ENCODE peak calls at places on chromosome 21, in nine cellular contexts. One of them, this sample, is unnamed.

GRCh38 chr21:36211660-36212512 is 55.3 kb downstream of the DOP1B start:
- DNase-seq in stomach: no peak
- DNase-seq in dorsolateral prefrontal cortex: no peak
- DNase-seq in effector memory CD4-positive, alpha-beta T cell: no peak
- DNase-seq in transverse colon: no peak
- DNase-seq in CD4-positive, alpha-beta T cell: no peak
- DNase-seq in fibroblast of lung: peak
- DNase-seq in CD4-positive, alpha-beta memory T cell: no peak
- DNase-seq in upper lobe of left lung: no peak
- DNase-seq in this sample: no peak

GRCh38 chr21:38343691-38344090 is 86.9 kb downstream of the KCNJ15 start:
- DNase-seq in stomach: peak
- DNase-seq in dorsolateral prefrontal cortex: no peak
- DNase-seq in effector memory CD4-positive, alpha-beta T cell: no peak
- DNase-seq in transverse colon: no peak
- DNase-seq in CD4-positive, alpha-beta T cell: no peak
- DNase-seq in fibroblast of lung: peak
- DNase-seq in CD4-positive, alpha-beta memory T cell: no peak
- DNase-seq in upper lobe of left lung: peak
- DNase-seq in this sample: no peak

GRCh38 chr21:33265664-33266049 is 510 bp upstream of the IL10RB start:
- DNase-seq in stomach: peak
- DNase-seq in dorsolateral prefrontal cortex: no peak
- DNase-seq in effector memory CD4-positive, alpha-beta T cell: no peak
- DNase-seq in transverse colon: peak
- DNase-seq in CD4-positive, alpha-beta T cell: no peak
- DNase-seq in fibroblast of lung: no peak
- DNase-seq in CD4-positive, alpha-beta memory T cell: peak
- DNase-seq in upper lobe of left lung: peak
- DNase-seq in this sample: no peak

GRCh38 chr21:20551939-20552338 is 446.3 kb upstream of the NCAM2 start:
- DNase-seq in stomach: no peak
- DNase-seq in dorsolateral prefrontal cortex: no peak
- DNase-seq in effector memory CD4-positive, alpha-beta T cell: no peak
- DNase-seq in transverse colon: no peak
- DNase-seq in CD4-positive, alpha-beta T cell: no peak
- DNase-seq in fibroblast of lung: no peak
- DNase-seq in CD4-positive, alpha-beta memory T cell: no peak
- DNase-seq in upper lobe of left lung: no peak
- DNase-seq in this sample: no peak

GRCh38 chr21:31731112-31731801 is 661 bp downstream of the SCAF4 start:
- DNase-seq in stomach: peak
- DNase-seq in dorsolateral prefrontal cortex: no peak
- DNase-seq in effector memory CD4-positive, alpha-beta T cell: peak
- DNase-seq in transverse colon: peak
- DNase-seq in CD4-positive, alpha-beta T cell: peak
- DNase-seq in fibroblast of lung: peak
- DNase-seq in CD4-positive, alpha-beta memory T cell: peak
- DNase-seq in upper lobe of left lung: peak
- DNase-seq in this sample: peak

GRCh38 chr21:27807596-27807995 is 840.7 kb upstream of the ADAMTS5 start:
- DNase-seq in stomach: no peak
- DNase-seq in dorsolateral prefrontal cortex: no peak
- DNase-seq in effector memory CD4-positive, alpha-beta T cell: no peak
- DNase-seq in transverse colon: no peak
- DNase-seq in CD4-positive, alpha-beta T cell: no peak
- DNase-seq in fibroblast of lung: no peak
- DNase-seq in CD4-positive, alpha-beta memory T cell: no peak
- DNase-seq in upper lobe of left lung: no peak
- DNase-seq in this sample: no peak

GRCh38 chr21:15443740-15444117 is 286.1 kb upstream of the USP25 start:
- DNase-seq in stomach: no peak
- DNase-seq in dorsolateral prefrontal cortex: no peak
- DNase-seq in effector memory CD4-positive, alpha-beta T cell: no peak
- DNase-seq in transverse colon: no peak
- DNase-seq in CD4-positive, alpha-beta T cell: no peak
- DNase-seq in fibroblast of lung: no peak
- DNase-seq in CD4-positive, alpha-beta memory T cell: no peak
- DNase-seq in upper lobe of left lung: no peak
- DNase-seq in this sample: no peak

GRCh38 chr21:30083120-30083945 is 83.3 kb downstream of the CLDN17 start:
- DNase-seq in stomach: no peak
- DNase-seq in dorsolateral prefrontal cortex: no peak
- DNase-seq in effector memory CD4-positive, alpha-beta T cell: no peak
- DNase-seq in transverse colon: no peak
- DNase-seq in CD4-positive, alpha-beta T cell: no peak
- DNase-seq in fibroblast of lung: no peak
- DNase-seq in CD4-positive, alpha-beta memory T cell: no peak
- DNase-seq in upper lobe of left lung: no peak
- DNase-seq in this sample: no peak

GRCh38 chr21:15788847-15789548 is 59.2 kb downstream of the USP25 start:
- DNase-seq in stomach: no peak
- DNase-seq in dorsolateral prefrontal cortex: no peak
- DNase-seq in effector memory CD4-positive, alpha-beta T cell: no peak
- DNase-seq in transverse colon: no peak
- DNase-seq in CD4-positive, alpha-beta T cell: no peak
- DNase-seq in fibroblast of lung: peak
- DNase-seq in CD4-positive, alpha-beta memory T cell: no peak
- DNase-seq in upper lobe of left lung: no peak
- DNase-seq in this sample: no peak

GRCh38 chr21:33286600-33287456 is 20.7 kb downstream of the IL10RB start:
- DNase-seq in stomach: peak
- DNase-seq in dorsolateral prefrontal cortex: no peak
- DNase-seq in effector memory CD4-positive, alpha-beta T cell: no peak
- DNase-seq in transverse colon: peak
- DNase-seq in CD4-positive, alpha-beta T cell: no peak
- DNase-seq in fibroblast of lung: peak
- DNase-seq in CD4-positive, alpha-beta memory T cell: no peak
- DNase-seq in upper lobe of left lung: peak
- DNase-seq in this sample: no peak

GRCh38 chr21:28516011-28516410 is 476.7 kb downstream of the LTN1 start:
- DNase-seq in stomach: no peak
- DNase-seq in dorsolateral prefrontal cortex: no peak
- DNase-seq in effector memory CD4-positive, alpha-beta T cell: no peak
- DNase-seq in transverse colon: no peak
- DNase-seq in CD4-positive, alpha-beta T cell: no peak
- DNase-seq in fibroblast of lung: no peak
- DNase-seq in CD4-positive, alpha-beta memory T cell: no peak
- DNase-seq in upper lobe of left lung: no peak
- DNase-seq in this sample: no peak

GRCh38 chr21:29096619-29097018 is 23.2 kb upstream of the CCT8 start:
- DNase-seq in stomach: no peak
- DNase-seq in dorsolateral prefrontal cortex: no peak
- DNase-seq in effector memory CD4-positive, alpha-beta T cell: no peak
- DNase-seq in transverse colon: no peak
- DNase-seq in CD4-positive, alpha-beta T cell: no peak
- DNase-seq in fibroblast of lung: no peak
- DNase-seq in CD4-positive, alpha-beta memory T cell: no peak
- DNase-seq in upper lobe of left lung: no peak
- DNase-seq in this sample: no peak

GRCh38 chr21:34974162-34974981 is 74.7 kb downstream of the RUNX1 start:
- DNase-seq in stomach: no peak
- DNase-seq in dorsolateral prefrontal cortex: no peak
- DNase-seq in effector memory CD4-positive, alpha-beta T cell: peak
- DNase-seq in transverse colon: no peak
- DNase-seq in CD4-positive, alpha-beta T cell: peak
- DNase-seq in fibroblast of lung: no peak
- DNase-seq in CD4-positive, alpha-beta memory T cell: peak
- DNase-seq in upper lobe of left lung: no peak
- DNase-seq in this sample: no peak

GRCh38 chr21:35127851-35128250 is 78.7 kb upstream of the RUNX1 start:
- DNase-seq in stomach: no peak
- DNase-seq in dorsolateral prefrontal cortex: no peak
- DNase-seq in effector memory CD4-positive, alpha-beta T cell: no peak
- DNase-seq in transverse colon: no peak
- DNase-seq in CD4-positive, alpha-beta T cell: no peak
- DNase-seq in fibroblast of lung: peak
- DNase-seq in CD4-positive, alpha-beta memory T cell: no peak
- DNase-seq in upper lobe of left lung: no peak
- DNase-seq in this sample: no peak

DNA sequence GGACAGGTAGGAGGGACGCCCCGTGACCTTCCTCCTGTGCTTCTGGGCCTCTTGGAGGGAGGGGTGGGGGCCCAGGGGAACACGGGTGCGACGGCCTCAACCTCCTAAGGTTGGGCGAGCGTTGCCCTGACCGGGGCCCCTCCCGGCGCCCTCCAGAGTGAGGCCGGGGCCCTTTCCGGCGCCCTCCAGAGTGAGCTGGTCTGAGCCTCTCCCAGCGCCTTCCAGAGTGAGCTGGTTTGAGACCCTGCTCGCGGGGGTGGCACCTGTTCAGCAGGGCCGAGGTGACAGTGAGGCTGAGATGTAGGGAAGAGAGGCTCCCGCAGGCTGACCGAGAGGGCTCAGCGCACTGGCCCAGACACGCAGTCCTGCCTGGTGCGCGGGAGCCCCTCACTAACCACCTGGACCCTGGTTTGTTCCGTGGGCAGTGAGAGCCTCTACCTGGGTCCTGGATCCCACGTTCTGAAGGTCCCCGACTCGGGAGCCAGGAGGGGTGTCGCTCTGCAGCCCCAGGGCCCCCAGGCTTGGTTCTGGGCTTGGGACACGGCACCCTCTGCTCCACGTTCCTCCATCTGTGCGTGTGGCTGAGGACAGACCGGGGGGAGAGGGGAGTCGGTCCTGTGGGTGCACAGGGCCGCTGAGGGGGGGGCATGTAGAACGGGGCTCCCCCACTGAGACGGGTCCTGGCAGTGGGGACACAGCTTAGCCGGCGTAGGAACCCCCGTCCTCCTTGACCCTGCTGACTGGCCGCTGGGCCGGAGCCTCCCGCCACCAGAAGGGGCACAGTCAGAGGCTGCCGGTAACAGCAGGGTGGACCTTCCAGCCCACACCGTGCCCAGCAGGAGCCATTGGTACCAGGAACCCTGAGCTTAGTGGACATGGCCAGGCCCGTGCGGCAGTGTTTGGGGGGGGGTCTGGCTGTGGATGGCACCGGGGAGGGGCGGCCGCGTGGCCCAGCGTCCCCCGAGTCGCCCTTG is 1.5 kb downstream of the COL6A1 start:
- DNase-seq in stomach: no peak
- DNase-seq in dorsolateral prefrontal cortex: peak
- DNase-seq in effector memory CD4-positive, alpha-beta T cell: no peak
- DNase-seq in transverse colon: peak
- DNase-seq in CD4-positive, alpha-beta T cell: peak
- DNase-seq in fibroblast of lung: no peak
- DNase-seq in CD4-positive, alpha-beta memory T cell: no peak
- DNase-seq in upper lobe of left lung: no peak
- DNase-seq in this sample: no peak
- H3K27ac ChIP-seq in stomach: peak
- H3K27ac ChIP-seq in dorsolateral prefrontal cortex: no peak
- H3K27ac ChIP-seq in effector memory CD4-positive, alpha-beta T cell: no peak
- H3K27ac ChIP-seq in transverse colon: peak
- H3K27ac ChIP-seq in CD4-positive, alpha-beta T cell: no peak
- H3K27ac ChIP-seq in fibroblast of lung: peak
- H3K27ac ChIP-seq in CD4-positive, alpha-beta memory T cell: no peak
- H3K27ac ChIP-seq in upper lobe of left lung: peak
- H3K27ac ChIP-seq in this sample: no peak

GRCh38 chr21:39503138-39503762 is 51.5 kb downstream of the SH3BGR start:
- DNase-seq in stomach: no peak
- DNase-seq in dorsolateral prefrontal cortex: no peak
- DNase-seq in effector memory CD4-positive, alpha-beta T cell: no peak
- DNase-seq in transverse colon: no peak
- DNase-seq in CD4-positive, alpha-beta T cell: no peak
- DNase-seq in fibroblast of lung: no peak
- DNase-seq in CD4-positive, alpha-beta memory T cell: no peak
- DNase-seq in upper lobe of left lung: no peak
- DNase-seq in this sample: no peak
- H3K27ac ChIP-seq in stomach: no peak
- H3K27ac ChIP-seq in dorsolateral prefrontal cortex: no peak
- H3K27ac ChIP-seq in effector memory CD4-positive, alpha-beta T cell: no peak
- H3K27ac ChIP-seq in transverse colon: no peak
- H3K27ac ChIP-seq in CD4-positive, alpha-beta T cell: no peak
- H3K27ac ChIP-seq in fibroblast of lung: no peak
- H3K27ac ChIP-seq in CD4-positive, alpha-beta memory T cell: no peak
- H3K27ac ChIP-seq in upper lobe of left lung: no peak
- H3K27ac ChIP-seq in this sample: no peak

GRCh38 chr21:45601551-45601950 is 42.0 kb upstream of the PCBP3 start:
- DNase-seq in stomach: no peak
- DNase-seq in dorsolateral prefrontal cortex: peak
- DNase-seq in effector memory CD4-positive, alpha-beta T cell: no peak
- DNase-seq in transverse colon: no peak
- DNase-seq in CD4-positive, alpha-beta T cell: no peak
- DNase-seq in fibroblast of lung: no peak
- DNase-seq in CD4-positive, alpha-beta memory T cell: no peak
- DNase-seq in upper lobe of left lung: no peak
- DNase-seq in this sample: no peak

GRCh38 chr21:45598666-45599065 is 44.9 kb upstream of the PCBP3 start:
- DNase-seq in stomach: no peak
- DNase-seq in dorsolateral prefrontal cortex: peak
- DNase-seq in effector memory CD4-positive, alpha-beta T cell: no peak
- DNase-seq in transverse colon: no peak
- DNase-seq in CD4-positive, alpha-beta T cell: no peak
- DNase-seq in fibroblast of lung: no peak
- DNase-seq in CD4-positive, alpha-beta memory T cell: no peak
- DNase-seq in upper lobe of left lung: no peak
- DNase-seq in this sample: no peak

GRCh38 chr21:45602106-45602505 is 41.4 kb upstream of the PCBP3 start:
- DNase-seq in stomach: no peak
- DNase-seq in dorsolateral prefrontal cortex: peak
- DNase-seq in effector memory CD4-positive, alpha-beta T cell: no peak
- DNase-seq in transverse colon: no peak
- DNase-seq in CD4-positive, alpha-beta T cell: no peak
- DNase-seq in fibroblast of lung: no peak
- DNase-seq in CD4-positive, alpha-beta memory T cell: no peak
- DNase-seq in upper lobe of left lung: peak
- DNase-seq in this sample: no peak

GRCh38 chr21:45599146-45599581 is 44.4 kb upstream of the PCBP3 start:
- DNase-seq in stomach: no peak
- DNase-seq in dorsolateral prefrontal cortex: no peak
- DNase-seq in effector memory CD4-positive, alpha-beta T cell: no peak
- DNase-seq in transverse colon: no peak
- DNase-seq in CD4-positive, alpha-beta T cell: no peak
- DNase-seq in fibroblast of lung: no peak
- DNase-seq in CD4-positive, alpha-beta memory T cell: no peak
- DNase-seq in upper lobe of left lung: no peak
- DNase-seq in this sample: no peak

DNA sequence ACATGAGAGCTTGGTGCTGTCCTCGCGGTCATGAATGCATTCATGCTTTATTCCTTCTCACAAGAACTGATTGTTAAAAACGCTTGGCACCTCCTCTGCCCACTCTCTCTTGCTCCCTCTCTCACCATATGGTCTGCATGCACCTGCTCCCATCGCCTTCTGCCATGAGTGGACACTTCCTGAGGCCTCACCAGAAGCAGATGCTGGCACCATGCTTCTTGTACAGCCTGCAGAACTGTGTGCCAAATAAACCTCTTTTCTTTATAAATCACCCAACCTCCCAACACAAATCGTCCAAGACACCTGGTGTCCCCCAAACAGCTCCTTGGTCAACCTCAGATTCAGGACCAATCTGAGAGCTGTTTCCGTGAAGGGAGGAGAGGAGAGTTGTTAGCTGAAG is 43.3 kb upstream of the PCBP3 start:
- DNase-seq in stomach: no peak
- DNase-seq in dorsolateral prefrontal cortex: no peak
- DNase-seq in effector memory CD4-positive, alpha-beta T cell: no peak
- DNase-seq in transverse colon: no peak
- DNase-seq in CD4-positive, alpha-beta T cell: no peak
- DNase-seq in fibroblast of lung: no peak
- DNase-seq in CD4-positive, alpha-beta memory T cell: no peak
- DNase-seq in upper lobe of left lung: no peak
- DNase-seq in this sample: no peak
- H3K27ac ChIP-seq in stomach: no peak
- H3K27ac ChIP-seq in dorsolateral prefrontal cortex: no peak
- H3K27ac ChIP-seq in effector memory CD4-positive, alpha-beta T cell: no peak
- H3K27ac ChIP-seq in transverse colon: no peak
- H3K27ac ChIP-seq in CD4-positive, alpha-beta T cell: no peak
- H3K27ac ChIP-seq in fibroblast of lung: no peak
- H3K27ac ChIP-seq in CD4-positive, alpha-beta memory T cell: no peak
- H3K27ac ChIP-seq in upper lobe of left lung: no peak
- H3K27ac ChIP-seq in this sample: no peak

GRCh38 chr21:42414928-42415769 is 11.4 kb downstream of the UBASH3A start:
- DNase-seq in stomach: peak
- DNase-seq in dorsolateral prefrontal cortex: peak
- DNase-seq in effector memory CD4-positive, alpha-beta T cell: peak
- DNase-seq in transverse colon: peak
- DNase-seq in CD4-positive, alpha-beta T cell: peak
- DNase-seq in fibroblast of lung: peak
- DNase-seq in CD4-positive, alpha-beta memory T cell: peak
- DNase-seq in upper lobe of left lung: peak
- DNase-seq in this sample: no peak
- H3K27ac ChIP-seq in stomach: no peak
- H3K27ac ChIP-seq in dorsolateral prefrontal cortex: no peak
- H3K27ac ChIP-seq in effector memory CD4-positive, alpha-beta T cell: peak
- H3K27ac ChIP-seq in transverse colon: no peak
- H3K27ac ChIP-seq in CD4-positive, alpha-beta T cell: peak
- H3K27ac ChIP-seq in fibroblast of lung: no peak
- H3K27ac ChIP-seq in CD4-positive, alpha-beta memory T cell: peak
- H3K27ac ChIP-seq in upper lobe of left lung: no peak
- H3K27ac ChIP-seq in this sample: no peak